ENCODE peak calls at places on chromosomes 3 and 15, in six cellular contexts. M is GM06990, L is neural progenitor cell, S is upper lobe of right lung, H is thoracic aorta, A is fibroblast of mammary gland. W is an unnamed sample.

GRCh38 chr3:186705882-186706780 is 11.0 kb upstream of the KNG1 start:
- DNase-seq in H (no peak), L (no peak), A (no peak), S (no peak), M (no peak), W (no peak)

GRCh38 chr3:197491923-197492664 is 63.7 kb downstream of the BDH1 start:
- DNase-seq in L (no peak), H (no peak), M (no peak), S (no peak), A (no peak), W (no peak)

GRCh38 chr3:170716172-170716800 is 130.4 kb upstream of the SLC7A14 start:
- DNase-seq in M (no peak), S (no peak), L (no peak), H (no peak), A (no peak), W (no peak)

GRCh38 chr15:72202302-72202701 is 4.7 kb upstream of the GRAMD2A start:
- DNase-seq in L (no peak), H (no peak), A (no peak), M (no peak), S (no peak), W (no peak)

GRCh38 chr3:155934215-155934614 is 63.8 kb downstream of the GMPS start:
- DNase-seq in S (no peak), A (peak), M (no peak), L (no peak), H (no peak), W (no peak)

GRCh38 chr3:141152801-141153678 is 78.6 kb upstream of the PXYLP1 start:
- DNase-seq in A (no peak), H (no peak), L (peak), M (no peak), S (no peak), W (no peak)

GRCh38 chr3:100041328-100041749 is 73.0 kb downstream of the FILIP1L start:
- DNase-seq in A (peak), S (no peak), M (no peak), L (no peak), H (no peak), W (peak)

GRCh38 chr3:141093971-141094401 is 42.8 kb downstream of the SPSB4 start:
- DNase-seq in A (no peak), S (peak), H (no peak), M (no peak), L (no peak), W (peak)

GRCh38 chr15:58684751-58685150 is 64.8 kb downstream of the ADAM10 start:
- DNase-seq in S (no peak), M (no peak), H (no peak), A (peak), L (no peak), W (no peak)

GRCh38 chr3:194272221-194272620 is 78.9 kb downstream of the CPN2 start:
- DNase-seq in A (no peak), S (peak), L (no peak), H (no peak), M (no peak), W (no peak)

GRCh38 chr3:107956991-107957467 is 133.8 kb downstream of the CD47 start:
- DNase-seq in L (no peak), H (peak), A (peak), M (no peak), S (peak), W (no peak)
- H3K4me3 ChIP-seq in L (no peak), H (peak), A (peak), M (no peak), S (no peak), W (no peak)

GRCh38 chr3:37993067-37993809 is 2.7 kb downstream of the VILL start:
- DNase-seq in L (no peak), A (no peak), M (no peak), S (no peak), H (no peak), W (no peak)

GRCh38 chr3:37994639-37994972 is 4.0 kb downstream of the VILL start:
- DNase-seq in A (no peak), L (no peak), S (no peak), H (no peak), M (no peak), W (no peak)

GRCh38 chr3:37995652-37996641 is 5.4 kb downstream of the VILL start:
- DNase-seq in M (no peak), S (peak), A (no peak), L (no peak), H (no peak), W (no peak)

GRCh38 chr3:37992271-37993066 is 1.9 kb downstream of the VILL start:
- DNase-seq in L (no peak), M (no peak), S (peak), A (no peak), H (no peak), W (peak)

GRCh38 chr3:37993811-37994638 is 3.4 kb downstream of the VILL start:
- DNase-seq in H (peak), S (peak), M (peak), A (peak), L (peak), W (peak)
- TF ChIP-seq CTCF in H (no peak), S (no peak), M (no peak), A (no peak), L (peak), W (peak)

DNA sequence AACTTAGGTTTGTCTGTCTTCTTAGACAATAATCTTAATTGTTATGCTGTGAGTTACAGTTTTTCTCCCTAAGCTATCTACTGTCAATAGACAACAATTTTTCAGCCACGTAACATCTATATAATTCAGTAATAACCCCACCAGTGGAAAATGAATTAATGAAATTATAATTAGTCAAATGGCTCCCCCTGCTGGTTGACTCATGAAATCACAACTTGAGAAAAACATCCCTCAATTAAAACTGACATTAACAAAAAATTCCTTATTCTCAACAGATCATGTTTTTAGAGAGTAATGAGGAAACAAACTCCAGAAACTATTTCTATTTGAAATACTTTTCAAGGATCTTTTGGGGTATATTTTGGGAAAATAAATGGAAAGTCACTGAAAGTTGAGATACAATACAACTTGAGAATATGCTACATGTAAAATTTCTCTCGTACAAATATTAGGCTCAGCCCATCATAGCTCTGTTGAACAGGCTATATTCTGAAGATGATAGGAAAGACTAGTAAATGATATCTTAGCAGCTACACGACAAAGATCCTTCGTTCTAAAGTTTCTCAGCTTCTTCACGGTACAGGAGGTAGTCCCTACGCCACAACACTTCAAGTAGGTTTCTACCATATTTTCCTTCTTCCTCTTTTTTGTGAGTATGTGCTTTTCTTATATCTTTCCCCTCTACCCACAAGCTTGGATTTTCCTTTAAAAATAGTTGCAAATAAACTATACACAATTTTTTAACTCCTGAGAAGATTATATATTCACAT is 20.7 kb downstream of the PPP1R2 start:
- DNase-seq in A (peak), L (peak), M (no peak), S (no peak), H (no peak), W (peak)
- H3K4me3 ChIP-seq in A (no peak), L (no peak), M (no peak), S (no peak), H (no peak), W (no peak)

DNA sequence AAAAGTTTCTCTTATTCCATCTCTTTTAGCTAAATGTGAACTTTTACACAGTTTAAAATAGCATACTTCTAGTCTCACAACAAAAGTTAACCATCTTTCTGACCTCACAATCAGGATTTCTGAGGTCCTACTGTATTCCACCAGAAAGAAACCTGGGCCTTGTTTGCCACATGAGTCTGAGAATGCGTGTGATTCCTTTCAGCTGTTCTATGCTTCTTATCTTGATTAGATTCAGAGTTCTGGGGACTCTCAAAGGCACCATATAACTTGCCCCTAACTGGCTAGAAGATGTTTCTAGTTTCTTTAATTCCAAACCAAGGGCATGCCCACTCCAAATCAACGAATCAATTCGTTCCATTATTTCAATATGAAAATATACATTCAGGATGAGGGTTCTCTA is 131.1 kb downstream of the ATP8B4 start:
- DNase-seq in H (no peak), S (no peak), M (no peak), A (no peak), L (no peak), W (no peak)
- TF ChIP-seq CTCF in H (no peak), S (no peak), M (no peak), A (no peak), L (no peak), W (no peak)

GRCh38 chr15:31266712-31267111 is 59.9 kb upstream of the KLF13 start:
- DNase-seq in A (no peak), L (peak), H (no peak), S (no peak), M (no peak), W (no peak)

GRCh38 chr15:31265090-31265870 is 61.4 kb upstream of the KLF13 start:
- DNase-seq in S (peak), H (no peak), L (peak), A (no peak), M (no peak), W (no peak)

GRCh38 chr15:31267161-31268107 is 59.2 kb upstream of the KLF13 start:
- DNase-seq in M (no peak), S (peak), A (no peak), L (peak), H (no peak), W (no peak)

GRCh38 chr15:31264534-31265089 is 62.0 kb upstream of the KLF13 start:
- DNase-seq in L (peak), A (no peak), H (no peak), M (no peak), S (peak), W (no peak)

GRCh38 chr15:31265871-31266711 is 60.5 kb upstream of the KLF13 start:
- DNase-seq in S (peak), A (no peak), M (peak), H (no peak), L (peak), W (no peak)
- H3K4me3 ChIP-seq in S (no peak), A (no peak), M (no peak), H (no peak), L (no peak), W (no peak)

DNA sequence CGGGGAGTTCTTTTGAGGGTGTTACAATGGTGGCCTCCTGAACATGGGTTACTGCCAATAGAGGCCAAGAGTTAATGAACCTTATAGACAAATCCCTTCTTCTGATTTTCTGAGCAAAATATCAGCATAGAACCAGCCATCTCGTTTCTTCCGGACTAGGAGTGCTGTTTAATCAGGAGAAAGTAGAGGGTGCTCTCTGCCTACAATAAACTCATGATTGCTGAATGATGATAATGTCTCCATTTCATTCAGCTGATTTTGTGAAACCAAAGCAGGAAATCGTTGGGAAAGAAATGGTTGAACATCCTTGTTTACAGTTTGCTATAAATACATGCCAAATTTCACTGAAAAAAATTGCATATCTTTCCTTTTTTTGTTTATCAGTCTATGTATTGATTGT is 142.8 kb upstream of the PLSCR5 start:
- DNase-seq in L (no peak), S (no peak), H (no peak), A (peak), M (no peak), W (peak)
- TF ChIP-seq CTCF in L (peak), S (peak), H (peak), A (peak), M (no peak), W (peak)

GRCh38 chr3:130839815-130840214 is 54.1 kb upstream of the ATP2C1 start:
- DNase-seq in H (no peak), A (no peak), S (no peak), M (no peak), L (no peak), W (no peak)
- H3K4me3 ChIP-seq in H (peak), A (no peak), S (no peak), M (no peak), L (no peak), W (no peak)

W was measured in epithelial cell of esophagus.